ENCODE peak calls at places on chromosome 12, in eight cellular contexts. O is activated CD4-positive, CD25-positive, alpha-beta regulatory T cell; M is activated B cell treated with CpG ODN at 0.5 μM for 24 hours; R is NCI-H345; G is thoracic aorta; X is SK-MEL-5; B is HL-60; A is caudate nucleus. Y is an unnamed sample.

GRCh38 chr12:57176139-57176477 is 28.7 kb upstream of the LRP1-AS start:
- DNase-seq in B (no peak), X (no peak), O (no peak), G (no peak), R (no peak), M (no peak), A (no peak), Y (no peak)

GRCh38 chr12:132445884-132446471 is 44.0 kb upstream of the FBRSL1 start:
- DNase-seq in A (no peak), X (peak; percentile 92), M (no peak), G (no peak), B (peak; percentile 89), R (peak; percentile 97), O (peak; percentile 27), Y (peak; percentile 27)

GRCh38 chr12:19694627-19695026 is 255.3 kb downstream of the AEBP2 start:
- DNase-seq in A (no peak), R (no peak), G (no peak), O (no peak), M (no peak), X (no peak), B (peak; percentile 82), Y (no peak)

GRCh38 chr12:109458771-109459208 is 18.3 kb downstream of the KCTD10 start:
- DNase-seq in O (no peak), A (no peak), X (no peak), B (no peak), R (no peak), M (no peak), G (no peak), Y (no peak)

GRCh38 chr12:49413796-49414195 is 46.5 kb downstream of the SPATS2 start:
- DNase-seq in M (no peak), X (no peak), A (no peak), B (no peak), O (no peak), G (no peak), R (no peak), Y (no peak)

GRCh38 chr12:80838024-80838658 is 99.6 kb downstream of the LIN7A start:
- DNase-seq in B (no peak), R (no peak), A (no peak), O (no peak), G (no peak), M (no peak), X (no peak), Y (no peak)

GRCh38 chr12:50221228-50222008 is 54.2 kb upstream of the CERS5 start:
- DNase-seq in M (no peak), B (no peak), X (peak; percentile 62), A (no peak), O (no peak), R (no peak), G (no peak), Y (peak; percentile 53)

GRCh38 chr12:24039113-24039525 is 89.6 kb upstream of the SOX5 start:
- DNase-seq in M (no peak), O (no peak), R (no peak), G (no peak), B (no peak), A (no peak), X (no peak), Y (no peak)

GRCh38 chr12:120470150-120470817 is 736 bp upstream of the SRSF9 start:
- DNase-seq in B (no peak), O (no peak), X (peak; percentile 36), A (no peak), M (no peak), G (no peak), R (peak; percentile 48), Y (no peak)

GRCh38 chr12:122908915-122909314 is 13.0 kb upstream of the VPS37B start:
- DNase-seq in X (no peak), R (no peak), M (no peak), O (no peak), B (no peak), G (no peak), A (no peak), Y (no peak)

GRCh38 chr12:62537544-62537943 is 70.9 kb downstream of the MON2 start:
- DNase-seq in G (no peak), M (no peak), B (no peak), A (no peak), O (no peak), R (no peak), X (peak; percentile 10), Y (no peak)

GRCh38 chr12:39692258-39692853 is 72.8 kb upstream of the ABCD2 start:
- DNase-seq in A (no peak), M (no peak), O (no peak), B (no peak), G (no peak), R (no peak), X (peak; percentile 30), Y (no peak)

GRCh38 chr12:85041395-85041794 is 5.2 kb downstream of the LRRIQ1 start:
- DNase-seq in M (no peak), R (no peak), B (no peak), G (no peak), X (no peak), O (no peak), A (no peak), Y (no peak)

GRCh38 chr12:130286741-130287140 is 50.9 kb upstream of the PIWIL1 start:
- DNase-seq in A (no peak), B (no peak), O (no peak), X (no peak), R (no peak), G (no peak), M (no peak), Y (no peak)

GRCh38 chr12:58530421-58531067 is 389.8 kb downstream of the LRIG3 start:
- DNase-seq in X (no peak), O (no peak), R (no peak), A (no peak), M (no peak), B (no peak), G (no peak), Y (no peak)

GRCh38 chr12:76247026-76247688 is 101.1 kb downstream of the BBS10 start:
- DNase-seq in O (no peak), X (no peak), A (no peak), R (no peak), B (no peak), M (no peak), G (no peak), Y (no peak)

GRCh38 chr12:45214739-45215418 is 1.0 kb upstream of the ANO6 start:
- DNase-seq in M (no peak), X (peak; percentile 32), B (no peak), A (no peak), G (no peak), O (no peak), R (no peak), Y (no peak)

GRCh38 chr12:27623645-27624044 is 72.6 kb upstream of the REP15 start:
- DNase-seq in X (no peak), O (no peak), A (no peak), G (no peak), M (no peak), B (no peak), R (no peak), Y (no peak)

GRCh38 chr12:26135010-26135420 is 10.2 kb upstream of the BHLHE41 start:
- DNase-seq in G (peak; percentile 43), A (no peak), O (no peak), R (no peak), B (no peak), M (no peak), X (no peak), Y (no peak)

GRCh38 chr12:114096461-114096860 is 130.3 kb upstream of the RBM19 start:
- DNase-seq in X (peak; percentile 1), G (no peak), A (no peak), O (no peak), M (no peak), R (no peak), B (no peak), Y (no peak)

GRCh38 chr12:121504505-121504904 is 76.3 kb downstream of the KDM2B start:
- DNase-seq in G (no peak), X (no peak), R (no peak), A (no peak), B (no peak), O (no peak), M (no peak), Y (no peak)

GRCh38 chr12:48021485-48022179 is 17.4 kb upstream of the COL2A1 start:
- DNase-seq in M (no peak), A (no peak), X (no peak), R (no peak), O (no peak), B (no peak), G (no peak), Y (no peak)

GRCh38 chr12:91483471-91483985 is 300.9 kb upstream of the DCN start:
- DNase-seq in A (no peak), B (no peak), X (no peak), O (no peak), M (no peak), R (no peak), G (no peak), Y (no peak)

GRCh38 chr12:115466076-115466475 is 782.1 kb upstream of the TBX3 start:
- DNase-seq in R (no peak), B (no peak), X (no peak), G (no peak), O (no peak), M (no peak), A (no peak), Y (no peak)